ENCODE peak calls at places on chromosome 9, in seven cellular contexts. J, Z, F, G, W, C and E are unnamed samples.

GRCh38 chr9:134635431-134636141 is 6.0 kb upstream of the COL5A1 start:
- DNase-seq in J (peak), F (no peak), W (no peak), C (no peak), G (no peak), Z (no peak), E (no peak)

GRCh38 chr9:115653231-115653630 is 500.4 kb upstream of the PAPPA start:
- DNase-seq in J (no peak), G (no peak), C (no peak), F (peak), Z (peak), W (no peak), E (no peak)

GRCh38 chr9:128706671-128707381 is 4.5 kb downstream of the PKN3 start:
- DNase-seq in F (no peak), J (no peak), G (no peak), W (no peak), C (no peak), Z (no peak), E (no peak)

GRCh38 chr9:128409998-128410397 is 10.7 kb upstream of the CERCAM start:
- DNase-seq in W (no peak), J (no peak), C (no peak), F (no peak), Z (peak), G (no peak), E (no peak)

GRCh38 chr9:124293712-124294504 is 36.2 kb downstream of the NEK6 start:
- DNase-seq in F (no peak), Z (no peak), W (no peak), G (no peak), C (no peak), J (no peak), E (no peak)

GRCh38 chr9:19116391-19116790 is 10.9 kb downstream of the PLIN2 start:
- DNase-seq in Z (peak), W (no peak), J (no peak), C (no peak), F (peak), G (no peak), E (no peak)

GRCh38 chr9:16640649-16641048 is 229.8 kb downstream of the BNC2 start:
- DNase-seq in G (no peak), J (no peak), C (no peak), Z (no peak), W (no peak), F (no peak), E (no peak)

GRCh38 chr9:89889865-89890264 is 285.1 kb downstream of the GADD45G start:
- DNase-seq in J (no peak), C (no peak), W (no peak), Z (no peak), G (no peak), F (no peak), E (no peak)

GRCh38 chr9:107137495-107138202 is 145.4 kb upstream of the RAD23B start:
- DNase-seq in F (no peak), G (peak), J (no peak), Z (peak), C (peak), W (peak), E (no peak)

GRCh38 chr9:112174965-112175795 is at the start of gene SUSD1:
- DNase-seq in F (no peak), J (no peak), G (peak), C (no peak), W (peak), Z (no peak), E (no peak)

GRCh38 chr9:4864698-4865097 is 72.0 kb downstream of the RCL1 start:
- DNase-seq in Z (no peak), G (no peak), J (no peak), C (no peak), W (no peak), F (no peak), E (no peak)

GRCh38 chr9:15423328-15423985 is 781 bp downstream of the SNAPC3 start:
- DNase-seq in G (no peak), J (no peak), F (no peak), W (no peak), C (no peak), Z (peak), E (no peak)

GRCh38 chr9:127869310-127870152 is 7.9 kb downstream of the AK1 start:
- DNase-seq in C (peak), J (peak), F (no peak), Z (peak), G (peak), W (peak), E (peak)

GRCh38 chr9:6938873-6939272 is 181.1 kb downstream of the KDM4C start:
- DNase-seq in Z (peak), C (no peak), G (no peak), J (no peak), F (peak), W (no peak), E (no peak)

DNA sequence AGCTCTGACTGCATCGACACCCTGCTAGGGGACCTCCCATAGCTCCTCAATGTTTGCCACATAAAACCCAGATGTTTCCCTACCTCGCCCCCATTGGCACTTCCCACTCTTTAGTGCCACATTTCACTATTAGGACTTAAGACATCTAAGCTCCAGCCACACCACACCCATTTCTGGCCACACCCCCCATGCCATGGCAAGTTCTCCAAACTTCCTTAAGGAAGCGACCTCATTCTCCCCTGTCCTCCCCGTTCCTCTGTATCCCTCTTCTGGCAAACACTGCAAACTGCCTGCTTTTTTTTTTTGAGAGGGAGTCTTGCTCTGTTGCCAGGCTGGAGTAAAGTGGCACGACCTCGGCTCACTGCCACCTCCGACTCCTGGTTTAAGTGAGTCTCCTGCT is 62.9 kb downstream of the USP20 start:
- DNase-seq in W (no peak), J (no peak), F (no peak), C (peak), G (no peak), Z (no peak), E (no peak)
- TF ChIP-seq CTCF in W (no peak), J (no peak), F (no peak), C (no peak), G (no peak), Z (no peak), E (no peak)

DNA sequence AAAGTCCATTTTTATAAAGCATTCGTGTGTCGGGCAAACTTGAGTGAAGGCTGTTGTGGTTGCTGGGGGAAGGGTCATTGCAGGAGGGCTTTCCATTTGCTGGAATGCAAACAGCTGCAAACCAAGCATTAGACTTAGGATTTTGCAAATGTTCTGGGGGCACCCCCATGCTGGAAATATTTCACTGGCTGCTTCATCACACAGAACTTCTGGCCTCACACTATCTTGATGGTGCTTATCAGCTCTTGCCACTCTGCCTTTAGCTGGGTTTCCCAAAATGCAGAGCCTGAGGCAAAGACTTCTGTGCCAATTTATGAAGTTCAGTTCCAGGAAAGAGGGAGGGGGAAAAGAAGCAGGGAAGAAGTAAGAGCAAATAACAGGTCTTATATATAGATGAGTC is 8.6 kb upstream of the COL15A1 start:
- DNase-seq in G (no peak), C (no peak), Z (no peak), J (no peak), W (no peak), F (no peak), E (no peak)
- TF ChIP-seq CTCF in G (no peak), C (no peak), Z (no peak), J (no peak), W (no peak), F (no peak), E (no peak)

DNA sequence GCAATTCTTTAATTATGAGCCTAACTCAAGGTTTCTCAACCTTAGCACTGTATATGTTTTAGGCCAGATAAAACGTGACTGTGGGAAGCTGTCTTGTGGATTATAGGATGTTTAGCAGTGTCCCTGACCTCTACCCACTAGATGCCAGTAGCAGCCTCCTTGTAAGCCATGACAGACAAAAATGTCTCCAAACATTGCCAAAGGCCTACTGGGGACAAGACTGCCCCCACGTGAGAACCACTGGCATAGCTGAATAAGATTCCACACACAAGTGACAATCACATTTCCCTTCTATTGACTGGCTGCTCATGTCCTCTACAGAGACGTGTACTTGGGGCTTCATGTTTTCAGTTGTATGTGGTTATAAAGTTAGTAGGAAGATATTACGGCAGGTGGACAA is 55.4 kb downstream of the GOLM1 start:
- DNase-seq in F (no peak), C (no peak), W (no peak), J (no peak), G (no peak), Z (no peak), E (no peak)
- TF ChIP-seq CTCF in F (no peak), C (no peak), W (no peak), J (no peak), G (no peak), Z (no peak), E (no peak)

DNA sequence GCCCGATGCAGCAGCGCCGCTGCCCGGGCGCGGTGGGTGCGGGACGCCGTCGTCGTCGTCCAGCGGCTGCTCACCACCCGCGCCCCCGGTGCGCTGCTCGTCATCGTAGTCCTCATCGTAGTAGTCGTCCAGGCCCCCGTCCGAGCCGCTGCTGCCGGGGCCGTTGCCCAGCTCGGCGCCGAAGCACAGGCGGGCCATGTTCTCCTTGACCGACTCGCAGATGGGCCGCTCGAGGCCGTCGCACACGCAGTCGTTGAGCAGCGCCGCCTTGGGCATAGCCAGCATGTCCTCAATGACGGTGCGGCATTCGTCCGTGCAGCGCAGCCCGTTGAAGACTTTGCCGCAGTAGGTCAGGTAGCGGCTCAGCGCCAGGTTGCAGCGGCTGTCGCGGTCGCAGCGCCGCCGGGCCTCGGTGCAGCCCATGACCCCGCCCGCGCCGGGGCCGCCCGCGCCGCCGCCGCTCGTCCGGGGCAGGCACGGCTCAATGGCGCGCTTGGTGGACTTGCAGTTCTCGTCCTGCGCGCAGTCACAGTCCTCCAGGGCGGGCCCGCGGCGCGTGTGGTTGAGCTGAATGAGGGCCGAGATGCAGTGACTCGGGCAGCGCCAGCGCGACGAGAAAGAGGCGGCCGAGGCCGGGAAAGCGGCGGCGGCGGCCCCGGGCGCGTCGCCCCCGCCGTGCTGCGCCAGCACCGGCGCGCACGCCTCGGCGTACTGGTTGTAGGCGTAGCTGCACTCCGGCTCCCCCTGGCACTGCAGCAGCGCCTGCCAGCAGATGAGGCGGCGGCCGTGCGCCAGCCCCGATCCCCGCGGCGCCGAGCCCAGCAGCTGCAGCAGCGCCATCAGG is 1.2 kb downstream of the GAS1 start:
- DNase-seq in C (peak), Z (peak), J (peak), W (peak), F (peak), G (peak), E (no peak)
- TF ChIP-seq CTCF in C (no peak), Z (peak), J (peak), W (no peak), F (no peak), G (no peak), E (no peak)